ENCODE peak calls at places on chromosomes 5 and 9, in eight cellular contexts. H, M, Y, E, T, X, A and B are unnamed samples.
A peak's percentile ranks its signal among the peaks of the same experiment; 100 is the strongest.

GRCh38 chr9:98950262-98950661 is 6.6 kb downstream of the COL15A1 start:
- DNase-seq in Y (no peak), A (no peak), T (no peak), H (no peak), E (no peak), X (no peak), M (no peak), B (no peak)

GRCh38 chr5:18742830-18743229 is 1108.6 kb downstream of the TAF11L14 start:
- DNase-seq in M (no peak), T (no peak), A (no peak), H (no peak), E (no peak), Y (no peak), X (no peak), B (no peak)

GRCh38 chr5:1052076-1052475 is 43.5 kb downstream of the NKD2 start:
- DNase-seq in T (no peak), X (no peak), Y (no peak), A (no peak), H (no peak), M (no peak), E (no peak), B (no peak)

GRCh38 chr5:135696317-135696716 is 117.5 kb upstream of the CXCL14 start:
- DNase-seq in H (no peak), T (no peak), E (no peak), M (no peak), X (no peak), Y (no peak), A (no peak), B (no peak)

GRCh38 chr9:16154570-16155078 is 601.8 kb downstream of the CCDC171 start:
- DNase-seq in T (peak; percentile 53), A (peak; percentile 31), M (peak; percentile 34), Y (peak; percentile 63), X (peak; percentile 75), E (no peak), H (peak; percentile 21), B (peak; percentile 16)

GRCh38 chr5:96703384-96703910 is 41.3 kb downstream of the CAST start:
- DNase-seq in H (no peak), X (no peak), E (no peak), M (no peak), Y (no peak), T (no peak), A (peak; percentile 33), B (no peak)

GRCh38 chr5:59193616-59194319 is 610.9 kb downstream of the RAB3C start:
- DNase-seq in T (no peak), A (peak; percentile 95), X (peak; percentile 58), M (no peak), E (no peak), H (peak; percentile 79), Y (no peak), B (no peak)

GRCh38 chr5:55030676-55031445 is 6.8 kb downstream of the GZMK start:
- DNase-seq in Y (no peak), E (no peak), X (no peak), A (no peak), H (no peak), T (no peak), M (no peak), B (no peak)

GRCh38 chr5:131664929-131665328 is 29.9 kb upstream of the RAPGEF6 start:
- DNase-seq in A (no peak), M (no peak), X (no peak), H (no peak), Y (no peak), T (no peak), E (no peak), B (no peak)

GRCh38 chr5:172188893-172189692 is 1.1 kb upstream of the STK10 start:
- DNase-seq in X (no peak), M (no peak), E (no peak), T (no peak), H (no peak), Y (no peak), A (no peak), B (no peak)

GRCh38 chr5:124519396-124519795 is 227.0 kb downstream of the ZNF608 start:
- DNase-seq in T (no peak), X (no peak), A (peak; percentile 75), Y (no peak), E (no peak), M (no peak), H (peak; percentile 77), B (peak; percentile 16)

GRCh38 chr5:78287833-78288232 is 6.7 kb downstream of the AP3B1 start:
- DNase-seq in H (peak; percentile 78), M (no peak), E (no peak), Y (no peak), X (peak; percentile 36), T (no peak), A (peak; percentile 77), B (no peak)

GRCh38 chr9:128007566-128008138 is 26.9 kb upstream of the EEIG1 start:
- DNase-seq in E (peak; percentile 80), A (peak; percentile 64), X (peak; percentile 60), T (no peak), M (peak; percentile 66), H (peak; percentile 39), Y (no peak), B (peak; percentile 76)

GRCh38 chr9:101119206-101119819 is 90.8 kb downstream of the PLPPR1 start:
- DNase-seq in E (no peak), M (peak; percentile 5), H (no peak), A (peak; percentile 18), X (peak; percentile 76), T (peak; percentile 66), Y (peak; percentile 55), B (peak; percentile 63)

GRCh38 chr9:4929917-4930316 is 55.2 kb upstream of the JAK2 start:
- DNase-seq in M (no peak), A (peak; percentile 24), T (no peak), Y (no peak), E (no peak), H (no peak), X (no peak), B (no peak)

GRCh38 chr5:10454591-10455272 is 13.1 kb downstream of the ROPN1L start:
- DNase-seq in E (no peak), H (peak; percentile 79), A (peak; percentile 48), Y (no peak), T (no peak), M (no peak), X (no peak), B (no peak)

GRCh38 chr5:74685979-74686631 is 1.1 kb downstream of the HEXB start:
- DNase-seq in M (no peak), T (no peak), E (no peak), H (no peak), Y (no peak), A (peak; percentile 47), X (no peak), B (peak; percentile 16)

GRCh38 chr9:124698265-124698664 is 72.8 kb downstream of the NR6A1 start:
- DNase-seq in T (no peak), H (peak; percentile 13), Y (no peak), M (no peak), E (no peak), A (peak; percentile 80), X (no peak), B (no peak)

GRCh38 chr5:171961117-171961516 is 45.3 kb downstream of the FBXW11 start:
- DNase-seq in E (no peak), H (no peak), T (no peak), Y (no peak), X (no peak), A (peak; percentile 39), M (peak; percentile 64), B (no peak)

GRCh38 chr5:177085985-177086917 is at the start of gene FGFR4:
- DNase-seq in E (peak; percentile 53), H (peak; percentile 91), M (peak; percentile 32), Y (peak; percentile 98), A (peak; percentile 53), T (no peak), X (peak; percentile 92), B (peak; percentile 63)

GRCh38 chr5:177495243-177496060 is 2.0 kb downstream of the PDLIM7 start:
- DNase-seq in X (peak; percentile 81), A (peak; percentile 93), M (no peak), Y (peak; percentile 57), T (no peak), H (peak; percentile 75), E (no peak), B (peak; percentile 62)

GRCh38 chr9:137970686-137971476 is 93.3 kb downstream of the CACNA1B start:
- DNase-seq in E (no peak), T (no peak), Y (no peak), H (no peak), X (no peak), M (no peak), A (no peak), B (no peak)